ENCODE peak calls at places on chromosomes 16 and 17, in eight cellular contexts. D, P, G, H, J, I, W and S are unnamed samples.

GRCh38 chr17:80112471-80113032 is 11.2 kb downstream of the GAA start:
- DNase-seq in W (no peak), I (peak; percentile 10), P (no peak), J (no peak), H (no peak), G (no peak), D (no peak), S (no peak)

GRCh38 chr17:66313995-66314659 is 11.7 kb downstream of the PRKCA start:
- DNase-seq in P (peak; percentile 43), J (no peak), D (no peak), G (no peak), H (no peak), I (no peak), W (no peak), S (no peak)

GRCh38 chr17:45098081-45098868 is 34.0 kb downstream of the PLCD3 start:
- DNase-seq in W (no peak), D (no peak), J (no peak), P (no peak), H (no peak), G (no peak), I (no peak), S (no peak)

GRCh38 chr17:76935331-76935730 is 67.1 kb downstream of the MGAT5B start:
- DNase-seq in J (no peak), I (no peak), D (no peak), P (no peak), G (no peak), W (no peak), H (no peak), S (no peak)

GRCh38 chr17:57277923-57278604 is 21.7 kb downstream of the MSI2 start:
- DNase-seq in D (no peak), J (no peak), G (no peak), I (no peak), P (no peak), H (no peak), W (no peak), S (no peak)

GRCh38 chr17:74527756-74528155 is 3.5 kb downstream of the CD300LB start:
- DNase-seq in G (no peak), H (no peak), J (no peak), W (no peak), P (no peak), I (no peak), D (no peak), S (no peak)

GRCh38 chr17:37247825-37248224 is 128.0 kb upstream of the C17orf78 start:
- DNase-seq in H (no peak), P (no peak), W (no peak), G (no peak), I (no peak), D (no peak), J (no peak), S (no peak)

GRCh38 chr16:3774156-3774767 is 56.9 kb upstream of the TRAP1 start:
- DNase-seq in W (no peak), P (no peak), G (no peak), D (no peak), J (no peak), I (no peak), H (no peak), S (no peak)

GRCh38 chr16:78953526-78953925 is 647.0 kb downstream of the MAF start:
- DNase-seq in I (no peak), J (no peak), H (no peak), P (no peak), D (no peak), G (no peak), W (no peak), S (peak; percentile 65)

GRCh38 chr17:34499576-34499975 is 79.8 kb upstream of the TMEM132E start:
- DNase-seq in D (no peak), I (peak; percentile 44), H (no peak), P (no peak), G (peak; percentile 23), W (no peak), J (no peak), S (no peak)

GRCh38 chr17:63827002-63827800 is at the start of the genes FTSJ3 and PSMC5:
- DNase-seq in P (peak; percentile 90), G (peak; percentile 96), H (peak; percentile 89), D (peak; percentile 90), J (peak; percentile 85), W (peak; percentile 68), I (peak; percentile 92), S (peak; percentile 94)

GRCh38 chr17:32870027-32870670 is 6.8 kb downstream of the MYO1D start:
- DNase-seq in G (no peak), W (no peak), H (no peak), J (no peak), P (no peak), I (no peak), D (no peak), S (no peak)

GRCh38 chr16:57775661-57776469 is 26.4 kb downstream of the KIFC3 start:
- DNase-seq in D (no peak), G (no peak), J (no peak), I (peak; percentile 92), W (no peak), H (no peak), P (no peak), S (peak; percentile 72)

GRCh38 chr16:70470927-70471341 is 16.5 kb downstream of the FCSK start:
- DNase-seq in D (no peak), I (peak; percentile 76), G (no peak), P (no peak), J (no peak), H (no peak), W (no peak), S (no peak)

GRCh38 chr17:81731271-81731670 is 19.2 kb downstream of the SLC25A10 start:
- DNase-seq in I (no peak), J (no peak), W (peak; percentile 49), H (no peak), D (no peak), G (no peak), P (no peak), S (no peak)

GRCh38 chr16:78563905-78564304 is 464.5 kb downstream of the WWOX start:
- DNase-seq in P (no peak), W (no peak), H (no peak), G (peak; percentile 29), D (peak; percentile 92), J (no peak), I (no peak), S (peak; percentile 6)

GRCh38 chr16:75070055-75070841 is 46.3 kb downstream of the LDHD start:
- DNase-seq in I (no peak), G (no peak), H (no peak), J (no peak), P (no peak), D (no peak), W (no peak), S (no peak)